ENCODE peak calls at places on chromosome 4, in five cellular contexts. N is BE2C, Y is lower lobe of right lung, G is endodermal cell, E is A673. H is an unnamed sample.

GRCh38 chr4:107258359-107258758 is 222.2 kb upstream of the DKK2 start:
- DNase-seq in N (peak; percentile 8), Y (no peak), G (no peak), E (peak; percentile 33), H (peak; percentile 28)

GRCh38 chr4:105162123-105162796 is 15.6 kb downstream of the TET2 start:
- DNase-seq in N (no peak), Y (no peak), G (peak; percentile 42), E (no peak), H (no peak)

GRCh38 chr4:119707336-119707735 is 78.7 kb upstream of the PDE5A start:
- DNase-seq in N (no peak), Y (no peak), G (no peak), E (no peak), H (no peak)

GRCh38 chr4:51931461-51931860 is 88.5 kb downstream of the DCUN1D4 start:
- DNase-seq in N (no peak), Y (no peak), G (no peak), E (no peak), H (no peak)

GRCh38 chr4:23629421-23629820 is 260.4 kb downstream of the PPARGC1A start:
- DNase-seq in N (no peak), Y (no peak), G (peak; percentile 60), E (no peak), H (no peak)

GRCh38 chr4:149522031-149522430 is 293.6 kb downstream of the IQCM start:
- DNase-seq in N (no peak), Y (no peak), G (no peak), E (no peak), H (no peak)

GRCh38 chr4:119683518-119683917 is 54.9 kb upstream of the PDE5A start:
- DNase-seq in N (no peak), Y (no peak), G (no peak), E (no peak), H (peak; percentile 71)

GRCh38 chr4:10192331-10192730 is 75.7 kb upstream of the WDR1 start:
- DNase-seq in N (no peak), Y (no peak), G (no peak), E (no peak), H (no peak)

GRCh38 chr4:40629401-40630334 is at the start of gene RBM47:
- DNase-seq in N (peak; percentile 34), Y (peak; percentile 89), G (peak; percentile 94), E (peak; percentile 52), H (peak; percentile 51)

GRCh38 chr4:176001171-176002006 is 64.3 kb upstream of the WDR17 start:
- DNase-seq in N (peak; percentile 34), Y (peak; percentile 61), G (peak; percentile 94), E (peak; percentile 14), H (peak; percentile 17)

GRCh38 chr4:113745724-113746123 is 15.8 kb downstream of the CAMK2D start:
- DNase-seq in N (no peak), Y (no peak), G (no peak), E (no peak), H (no peak)

GRCh38 chr4:77202491-77202890 is 45.5 kb downstream of the CCNG2 start:
- DNase-seq in N (no peak), Y (no peak), G (no peak), E (no peak), H (no peak)

GRCh38 chr4:76253511-76253910 is 2.0 kb downstream of the FAM47E start:
- DNase-seq in N (no peak), Y (no peak), G (no peak), E (no peak), H (no peak)

DNA sequence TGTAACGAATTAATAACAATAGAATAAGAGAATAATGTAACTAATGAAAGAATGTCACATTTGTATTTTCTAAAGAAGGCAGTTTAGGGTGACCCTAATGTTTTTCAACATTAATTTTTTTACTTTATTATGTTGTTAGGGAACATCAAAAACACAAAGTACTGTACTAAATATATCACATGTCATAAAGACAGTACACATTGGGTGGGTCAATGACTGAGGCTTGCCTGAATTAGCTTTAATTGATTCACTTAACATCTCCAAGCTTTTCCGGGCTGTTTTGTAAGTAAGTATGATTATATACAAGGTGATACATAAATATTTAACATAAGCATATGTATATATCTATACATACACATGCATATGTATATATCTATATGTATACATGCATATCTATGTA is 43.5 kb upstream of the KLF3 start:
- DNase-seq in N (no peak), Y (no peak), G (no peak), E (no peak), H (no peak)
- TF ChIP-seq CTCF in N (no peak), Y (no peak), G (no peak), E (no peak), H (no peak)

GRCh38 chr4:7410470-7410869 is 24.3 kb downstream of the PSAPL1 start:
- DNase-seq in N (no peak), Y (no peak), G (peak; percentile 25), E (no peak), H (no peak)

GRCh38 chr4:7412586-7412975 is 22.1 kb downstream of the PSAPL1 start:
- DNase-seq in N (peak; percentile 4), Y (no peak), G (peak; percentile 48), E (no peak), H (no peak)

GRCh38 chr4:7414046-7414445 is 20.7 kb downstream of the PSAPL1 start:
- DNase-seq in N (peak; percentile 1), Y (no peak), G (peak; percentile 30), E (no peak), H (no peak)

GRCh38 chr4:7411896-7412585 is 22.7 kb downstream of the PSAPL1 start:
- DNase-seq in N (peak; percentile 5), Y (peak; percentile 24), G (peak; percentile 20), E (no peak), H (no peak)

DNA sequence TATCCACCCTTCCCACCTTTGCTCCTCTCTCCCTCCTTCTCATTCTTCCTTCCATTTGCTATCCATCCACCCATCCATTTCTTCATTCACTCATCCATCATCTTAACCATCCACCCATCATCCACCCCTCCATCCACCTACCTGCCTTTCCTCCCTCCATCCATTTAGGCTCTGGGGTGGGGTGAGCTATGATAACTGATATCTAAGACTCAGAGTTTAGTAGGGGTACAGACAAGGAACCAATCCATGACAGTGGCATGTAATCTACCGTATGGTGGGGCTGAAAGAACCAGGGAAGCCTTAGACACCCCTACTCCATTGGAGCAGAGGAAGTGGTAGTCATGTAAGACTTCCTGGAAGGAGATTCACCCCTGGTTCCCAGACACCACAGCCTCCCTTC is 23.2 kb downstream of the PSAPL1 start:
- DNase-seq in N (no peak), Y (no peak), G (no peak), E (no peak), H (no peak)
- H3K4me3 ChIP-seq in N (no peak overlapping the region), Y (no peak overlapping the region), G (no peak overlapping the region), E (no peak overlapping the region), H (no peak overlapping the region)

GRCh38 chr4:173827707-173828106 is 297.7 kb upstream of the HAND2 start:
- DNase-seq in N (no peak), Y (no peak), G (no peak), E (peak; percentile 52), H (no peak)
- TF ChIP-seq CTCF in N (peak; percentile 44), Y (no peak), G (peak; percentile 27), E (peak; percentile 48), H (no peak)

GRCh38 chr4:186475202-186475601 is 80.2 kb downstream of the MTNR1A start:
- DNase-seq in N (no peak), Y (no peak), G (no peak), E (no peak), H (no peak)

GRCh38 chr4:186473933-186474332 is 81.4 kb downstream of the MTNR1A start:
- DNase-seq in N (no peak), Y (no peak), G (no peak), E (no peak), H (no peak)

GRCh38 chr4:186471441-186471840 is 83.9 kb downstream of the MTNR1A start:
- DNase-seq in N (no peak), Y (no peak), G (no peak), E (no peak), H (no peak)

GRCh38 chr4:186472948-186473347 is 82.4 kb downstream of the MTNR1A start:
- DNase-seq in N (no peak), Y (no peak), G (peak; percentile 57), E (peak; percentile 58), H (peak; percentile 59)
- H3K4me3 ChIP-seq in N (no peak overlapping the region), Y (no peak overlapping the region), G (no peak overlapping the region), E (no peak overlapping the region), H (no peak overlapping the region)

GRCh38 chr4:136443006-136443405 is 1089.3 kb downstream of the PCDH18 start:
- DNase-seq in N (no peak), Y (no peak), G (no peak), E (no peak), H (no peak)

GRCh38 chr4:136442447-136442846 is 1089.8 kb downstream of the PCDH18 start:
- DNase-seq in N (no peak), Y (no peak), G (no peak), E (no peak), H (no peak)

GRCh38 chr4:136438645-136439044 is 1093.6 kb downstream of the PCDH18 start:
- DNase-seq in N (no peak), Y (no peak), G (no peak), E (no peak), H (no peak)

DNA sequence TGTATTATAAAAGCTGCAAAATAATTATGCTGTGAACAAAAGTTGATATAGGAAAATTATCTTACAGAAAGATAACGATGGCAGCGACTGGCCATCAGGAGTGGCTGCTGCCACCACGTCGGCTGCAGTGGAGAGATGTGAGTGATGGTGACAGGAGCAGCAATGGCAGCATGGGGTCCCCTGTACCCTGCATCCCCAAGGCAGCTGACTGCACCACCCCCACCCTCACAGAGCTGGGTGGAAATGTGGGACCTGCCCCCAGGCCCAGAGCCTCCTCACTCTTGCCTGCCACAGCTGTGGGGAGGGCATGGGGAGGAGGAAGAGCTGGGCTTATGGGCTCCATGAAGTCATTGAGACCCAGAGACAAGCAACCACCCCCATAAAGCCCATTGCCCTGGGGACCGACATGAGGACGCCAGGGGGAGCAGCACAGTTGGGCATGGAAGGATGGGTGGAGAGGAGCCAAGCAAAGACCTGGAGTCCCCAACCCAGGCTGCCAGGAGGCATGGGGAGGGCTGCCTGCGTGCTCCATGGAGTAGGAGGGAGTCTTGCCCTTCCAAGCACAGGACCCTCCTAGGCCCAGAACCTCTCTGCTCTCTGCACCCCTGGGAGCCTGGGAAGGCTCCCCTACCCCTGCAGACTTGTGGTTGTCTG is 1090.5 kb downstream of the PCDH18 start:
- DNase-seq in N (no peak), Y (no peak), G (no peak), E (no peak), H (no peak)
- TF ChIP-seq CTCF in N (no peak), Y (no peak), G (no peak), E (no peak), H (no peak)

GRCh38 chr4:68907788-68908700 is 43.6 kb downstream of the UGT2A3 start:
- DNase-seq in N (no peak), Y (no peak), G (no peak), E (no peak), H (no peak)
- H3K4me3 ChIP-seq in N (no peak overlapping the region), Y (no peak overlapping the region), G (no peak overlapping the region), E (no peak overlapping the region), H (no peak overlapping the region)

GRCh38 chr4:164261831-164262230 is 492.1 kb upstream of the SMIM31 start:
- DNase-seq in N (no peak), Y (no peak), G (no peak), E (no peak), H (no peak)
- TF ChIP-seq CTCF in N (no peak), Y (no peak), G (no peak), E (no peak), H (no peak)